ENCODE peak calls at places on chromosomes 2 and 18, in nine cellular contexts. Z is heart right ventricle; X is HCT116; D is tibial artery; O is CD8-positive, alpha-beta T cell; G is A549; S is lung; M is hepatocyte; F is psoas muscle. K is an unnamed sample. For H3K4me1, the result is how much of the 10 kb centered on the place peaks cover.

GRCh38 chr2:25330273-25330672 is 11.5 kb downstream of the DNMT3A start:
- DNase-seq in M (no peak), F (no peak), X (no peak), O (no peak), G (no peak), D (no peak), Z (no peak), S (no peak), K (no peak)

GRCh38 chr2:202113571-202114142 is 40.6 kb downstream of the KIAA2012 start:
- DNase-seq in M (no peak), D (no peak), S (no peak), X (no peak), G (no peak), O (no peak), F (no peak), Z (no peak), K (peak)

GRCh38 chr2:191352536-191352935 is 107.3 kb downstream of the MYO1B start:
- DNase-seq in F (no peak), X (no peak), D (no peak), G (no peak), O (no peak), M (no peak), S (no peak), Z (no peak), K (no peak)

GRCh38 chr2:65026640-65027464 is 29.4 kb upstream of the CEP68 start:
- DNase-seq in D (no peak), G (no peak), O (no peak), S (no peak), Z (no peak), M (no peak), X (no peak), F (no peak), K (no peak)

GRCh38 chr2:182280128-182280527 is 146.7 kb downstream of the PDE1A start:
- DNase-seq in G (no peak), X (no peak), D (no peak), O (no peak), F (no peak), S (no peak), Z (peak), M (no peak), K (no peak)

GRCh38 chr2:120709608-120710041 is 26.0 kb upstream of the GLI2 start:
- DNase-seq in O (no peak), M (no peak), F (no peak), Z (no peak), G (no peak), D (no peak), S (no peak), X (no peak), K (no peak)

GRCh38 chr2:81412681-81413080 is 1108.1 kb upstream of the LRRTM1 start:
- DNase-seq in G (no peak), M (peak), O (no peak), X (no peak), D (no peak), F (no peak), Z (no peak), S (no peak), K (no peak)

GRCh38 chr2:39688181-39688580 is 22.5 kb downstream of the TMEM178A start:
- DNase-seq in X (no peak), M (no peak), G (no peak), D (no peak), F (no peak), O (no peak), S (no peak), Z (no peak), K (no peak)

GRCh38 chr2:143371616-143372015 is 242.4 kb downstream of the ARHGAP15 start:
- DNase-seq in X (no peak), G (no peak), Z (no peak), F (no peak), D (no peak), O (no peak), M (no peak), S (no peak), K (no peak)

GRCh38 chr18:74507927-74508326 is 11.8 kb downstream of the CNDP2 start:
- DNase-seq in M (no peak), F (no peak), X (no peak), Z (no peak), D (no peak), G (no peak), S (no peak), O (no peak), K (no peak)
- H3K4me1 ChIP-seq in M (under half), F (under half), X (under half), Z (under half), D (under half), G (under half), S (under half), O (under half), K (under half)

DNA sequence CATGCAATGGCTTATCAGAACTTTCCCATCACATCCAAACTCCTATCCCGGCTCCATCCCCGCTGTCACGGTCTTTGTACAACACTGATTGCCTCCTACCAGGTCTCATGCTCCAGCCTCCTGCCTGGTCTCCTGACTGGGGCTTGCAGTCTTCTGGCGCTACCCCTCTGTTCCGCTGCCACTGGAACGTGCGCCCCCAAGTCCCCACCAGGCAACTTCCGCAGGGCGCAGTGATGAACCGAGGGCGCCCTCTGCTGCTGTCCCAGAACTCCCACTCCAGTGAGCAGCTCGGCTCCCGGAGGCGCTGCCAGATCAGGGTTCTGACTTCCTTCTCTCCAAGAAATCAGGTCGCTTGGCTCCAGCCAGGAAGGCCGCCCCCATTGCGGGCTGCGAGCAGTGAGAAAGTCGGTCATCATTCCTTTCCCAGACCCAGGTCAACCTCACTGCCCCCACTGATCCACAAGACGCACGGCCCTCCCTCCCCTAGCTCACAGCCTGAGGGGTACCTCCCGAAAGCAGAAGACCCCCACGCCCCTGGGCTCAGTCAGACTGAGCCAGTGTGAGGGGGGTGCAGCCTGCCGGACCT is 43.9 kb upstream of the RAB11FIP5 start:
- DNase-seq in O (peak), X (peak), D (peak), M (peak), Z (peak), S (peak), F (peak), G (peak), K (peak)
- TF ChIP-seq CTCF in O (no peak), X (peak), D (peak), M (peak), Z (peak), S (no peak), F (peak), G (peak), K (peak)

DNA sequence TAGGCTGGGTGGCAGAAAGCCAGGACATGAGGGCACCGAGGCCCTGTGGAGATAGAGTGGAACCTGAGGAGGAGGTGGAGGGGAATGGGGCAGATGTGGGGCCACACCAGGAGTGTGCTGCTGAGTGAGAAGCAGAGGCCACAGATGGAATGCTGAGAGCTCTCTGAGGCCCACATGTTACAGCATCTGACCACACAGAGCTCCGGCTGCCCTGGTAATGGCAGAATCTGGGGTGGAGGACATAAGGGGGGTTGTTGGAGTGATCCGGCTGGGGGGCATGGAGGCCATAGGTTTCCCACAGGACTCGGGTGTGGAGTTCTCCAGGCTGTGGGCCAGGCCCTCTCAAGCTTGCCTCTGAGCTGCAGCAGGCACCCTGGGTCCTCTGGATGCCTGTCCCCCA is 3.8 kb downstream of the MZT2B start:
- DNase-seq in D (no peak), X (no peak), F (no peak), G (no peak), M (no peak), S (no peak), Z (no peak), O (no peak), K (no peak)
- H3K4me3 ChIP-seq in D (no peak), X (no peak), F (no peak), G (no peak), M (no peak), S (no peak), Z (no peak), O (no peak), K (no peak)

GRCh38 chr2:10395893-10396292 is 52.2 kb downstream of the ODC1 start:
- DNase-seq in Z (no peak), X (no peak), M (no peak), G (no peak), O (no peak), S (peak), D (no peak), F (no peak), K (no peak)
- H3K4me1 ChIP-seq in Z (under half), X (under half), M (under half), G (under half), O (under half), S (under half), D (under half), F (under half), K (under half)

GRCh38 chr2:42931147-42931817 is 138.9 kb upstream of the HAAO start:
- DNase-seq in F (no peak), G (no peak), D (no peak), O (no peak), M (no peak), S (no peak), X (no peak), Z (no peak), K (no peak)
- TF ChIP-seq CTCF in F (no peak), G (peak), D (no peak), O (no peak), M (peak), S (no peak), X (peak), Z (no peak), K (peak)

DNA sequence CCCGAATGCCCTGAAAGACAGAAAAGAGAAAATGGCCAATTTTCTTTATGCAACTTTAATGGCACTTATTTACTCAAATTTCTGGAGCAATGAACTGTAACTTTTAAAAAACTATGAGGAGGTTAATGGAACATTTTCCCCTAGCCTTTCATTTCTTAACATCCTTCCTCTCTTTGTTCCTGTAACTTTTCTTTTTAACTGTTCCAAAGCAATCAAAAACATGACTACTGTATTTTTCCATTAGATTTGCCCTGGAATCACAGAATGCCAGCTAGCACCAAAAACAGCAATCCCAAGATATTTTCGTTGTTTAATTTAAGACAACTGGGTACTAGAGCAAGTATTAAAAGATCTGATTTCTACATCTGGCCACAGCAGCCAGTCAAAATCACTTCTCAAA is 3.8 kb downstream of the STARD7 start:
- DNase-seq in Z (no peak), O (no peak), F (no peak), X (no peak), M (no peak), G (no peak), D (no peak), S (no peak), K (no peak)
- H3K4me3 ChIP-seq in Z (peak), O (no peak), F (peak), X (no peak), M (peak), G (peak), D (peak), S (no peak), K (no peak)

GRCh38 chr2:179559108-179559806 is 294.6 kb upstream of the SESTD1 start:
- DNase-seq in S (no peak), Z (no peak), G (no peak), F (no peak), D (no peak), O (no peak), X (no peak), M (no peak), K (no peak)
- H3K4me1 ChIP-seq in S (under half), Z (under half), G (under half), F (under half), D (under half), O (under half), X (under half), M (under half), K (under half)

GRCh38 chr2:226445216-226445861 is 354.3 kb downstream of the IRS1 start:
- DNase-seq in D (no peak), G (no peak), F (no peak), X (no peak), Z (no peak), M (peak), O (no peak), S (no peak), K (no peak)
- TF ChIP-seq CTCF in D (no peak), G (no peak), F (no peak), X (no peak), Z (no peak), M (no peak), O (no peak), S (no peak), K (no peak)

GRCh38 chr18:70127307-70127828 is 78.1 kb downstream of the RTTN start:
- DNase-seq in Z (no peak), X (no peak), M (no peak), F (no peak), O (no peak), G (no peak), D (no peak), S (no peak), K (peak)

GRCh38 chr18:70126832-70127231 is 78.7 kb downstream of the RTTN start:
- DNase-seq in D (no peak), G (no peak), F (no peak), X (no peak), S (no peak), Z (no peak), M (no peak), O (no peak), K (no peak)

GRCh38 chr18:70128271-70128670 is 77.2 kb downstream of the RTTN start:
- DNase-seq in M (no peak), Z (no peak), F (no peak), X (no peak), O (no peak), S (no peak), D (no peak), G (no peak), K (no peak)

GRCh38 chr18:70121842-70122241 is 83.6 kb downstream of the RTTN start:
- DNase-seq in X (no peak), D (no peak), O (no peak), Z (no peak), M (no peak), F (no peak), S (no peak), G (no peak), K (no peak)

DNA sequence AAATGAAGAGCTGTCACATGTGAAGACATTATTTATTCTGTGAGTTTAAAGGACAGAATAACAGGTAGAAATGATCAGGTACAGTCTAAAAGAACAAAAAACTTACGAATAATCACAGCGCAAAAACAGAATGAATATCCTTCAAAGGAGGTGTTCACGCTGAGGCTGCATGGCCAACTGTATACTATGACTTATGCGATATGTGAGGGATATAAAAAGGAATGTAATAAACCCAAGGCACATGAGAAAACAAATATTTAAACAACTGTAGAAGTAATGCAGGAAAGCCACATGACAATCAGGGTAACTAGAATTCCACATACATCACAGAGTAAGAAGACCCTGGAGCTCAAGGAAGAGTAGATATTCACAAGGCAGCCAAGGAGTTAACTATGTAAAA is 81.3 kb downstream of the RTTN start:
- DNase-seq in G (no peak), S (no peak), O (no peak), Z (no peak), F (no peak), X (no peak), M (no peak), D (no peak), K (no peak)
- H3K4me3 ChIP-seq in G (no peak), S (no peak), O (no peak), Z (no peak), F (no peak), X (no peak), M (no peak), D (no peak), K (no peak)

DNA sequence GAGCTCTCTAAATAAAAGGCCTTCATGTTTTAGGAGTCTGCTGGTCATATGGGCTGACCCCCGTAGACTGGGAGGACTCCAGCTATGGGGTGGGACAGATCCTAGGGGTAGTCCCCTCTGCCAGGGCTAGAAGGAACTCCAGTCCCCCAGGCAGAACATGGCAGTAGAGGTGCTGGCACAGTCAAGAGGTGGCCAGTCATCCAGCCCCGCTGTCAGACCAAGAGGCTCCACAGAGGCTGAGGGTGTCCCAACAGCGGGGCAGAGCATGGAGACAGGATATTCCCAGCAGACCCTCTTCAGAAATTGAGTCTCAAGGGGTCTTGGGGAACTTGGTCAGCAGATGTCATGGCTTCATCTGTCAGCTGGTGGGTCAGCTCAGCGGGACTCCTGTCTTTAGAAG is 76.6 kb downstream of the LONRF2 start:
- DNase-seq in Z (no peak), D (no peak), S (no peak), O (no peak), F (no peak), M (no peak), G (no peak), X (no peak), K (no peak)
- H3K4me1 ChIP-seq in Z (under half), D (under half), S (under half), O (under half), F (under half), M (under half), G (under half), X (under half), K (under half)

K was measured in BE2C.